ENCODE peak calls at places on chromosome 12, in ten cellular contexts. R is right lobe of liver; L is activated CD4-positive, CD25-positive, alpha-beta regulatory T cell; X is activated CD4-positive, alpha-beta T cell treated with anti-CD3 and anti-CD28 coated beads for 4 hours; H is NCI-H774; J is uterus; S is kidney tubule cell; N is GM12891; Z is T-cell; D is stimulated activated effector memory CD8-positive, alpha-beta T cell treated with anti-CD3 and anti-CD28 coated beads, Interleukin-12 subunit alpha, Interleukin-12 subunit beta, amount 100 ng/mL, for 72 hours. T is an unnamed sample.

GRCh38 chr12:30877110-30877875 is 49.3 kb upstream of the TSPAN11 start:
- DNase-seq in S (peak), Z (no peak), N (no peak), J (no peak), L (no peak), R (no peak), H (peak), D (no peak), X (no peak), T (no peak)

GRCh38 chr12:104419717-104420116 is 37.0 kb upstream of the CHST11 start:
- DNase-seq in D (no peak), N (no peak), X (no peak), R (no peak), L (no peak), H (no peak), J (no peak), S (no peak), Z (no peak), T (no peak)

GRCh38 chr12:12182926-12183325 is 83.9 kb downstream of the LRP6 start:
- DNase-seq in L (no peak), S (peak), H (peak), Z (no peak), N (no peak), J (no peak), R (no peak), X (no peak), D (no peak), T (no peak)

GRCh38 chr12:10140001-10140400 is 10.0 kb upstream of the CLEC7A start:
- DNase-seq in D (no peak), J (no peak), N (no peak), H (no peak), X (peak), Z (peak), R (no peak), L (no peak), S (peak), T (no peak)

GRCh38 chr12:25056011-25056410 is 107.1 kb upstream of the BCAT1 start:
- DNase-seq in J (no peak), N (no peak), L (no peak), H (no peak), X (no peak), R (no peak), Z (no peak), D (no peak), S (no peak), T (no peak)

GRCh38 chr12:27002141-27002540 is 12.0 kb downstream of the TM7SF3 start:
- DNase-seq in N (no peak), R (no peak), J (no peak), X (no peak), H (no peak), S (peak), L (no peak), Z (no peak), D (no peak), T (no peak)

GRCh38 chr12:12533238-12533829 is 29.3 kb downstream of the DUSP16 start:
- DNase-seq in N (no peak), D (no peak), H (peak), J (no peak), S (peak), Z (no peak), R (no peak), X (no peak), L (no peak), T (no peak)

GRCh38 chr12:67453181-67453580 is 184.0 kb downstream of the CAND1 start:
- DNase-seq in X (no peak), R (no peak), D (no peak), J (no peak), N (no peak), S (no peak), Z (no peak), L (no peak), H (no peak), T (no peak)

GRCh38 chr12:33429468-33429867 is 10.2 kb downstream of the SYT10 start:
- DNase-seq in N (no peak), J (no peak), S (no peak), X (no peak), Z (no peak), R (no peak), D (no peak), L (no peak), H (no peak), T (no peak)

GRCh38 chr12:34526946-34527345 is 504.6 kb downstream of the ALG10 start:
- DNase-seq in J (no peak), H (no peak), Z (no peak), S (no peak), D (no peak), R (no peak), L (no peak), N (no peak), X (no peak), T (no peak)

GRCh38 chr12:22531205-22531604 is 13.1 kb downstream of the C2CD5 start:
- DNase-seq in R (no peak), H (no peak), S (no peak), J (no peak), N (no peak), Z (no peak), D (no peak), X (no peak), L (no peak), T (no peak)

GRCh38 chr12:119299130-119299529 is 35.4 kb upstream of the CCDC60 start:
- DNase-seq in X (no peak), R (no peak), N (no peak), J (no peak), L (no peak), H (no peak), D (no peak), Z (no peak), S (no peak), T (no peak)

GRCh38 chr12:80195143-80195726 is 95.9 kb downstream of the OTOGL start:
- DNase-seq in S (peak), N (no peak), R (no peak), H (peak), X (no peak), Z (no peak), L (no peak), D (no peak), J (no peak), T (no peak)

GRCh38 chr12:50103767-50104321 is at the start of gene GPD1:
- DNase-seq in D (no peak), Z (no peak), N (no peak), R (peak), J (peak), H (peak), S (peak), L (no peak), X (peak), T (no peak)

T was measured in GM12892.